ENCODE peak calls at places on chromosomes 16 and 17, in six cellular contexts. One of them, this sample, is unnamed.

GRCh38 chr16:71467810-71468209 is 5.8 kb upstream of the ZNF23 start:
- DNase-seq in right lobe of liver: no peak
- DNase-seq in T-helper 1 cell: peak
- DNase-seq in astrocyte of the spinal cord: peak
- DNase-seq in lung: no peak
- DNase-seq in AG10803: no peak
- DNase-seq in this sample: no peak

GRCh38 chr16:29844575-29845331 is 18.3 kb downstream of the CDIPT start:
- DNase-seq in right lobe of liver: no peak
- DNase-seq in T-helper 1 cell: no peak
- DNase-seq in astrocyte of the spinal cord: no peak
- DNase-seq in lung: peak
- DNase-seq in AG10803: peak
- DNase-seq in this sample: no peak

GRCh38 chr17:48153711-48154642 is 46.4 kb downstream of the SNX11 start:
- DNase-seq in right lobe of liver: peak
- DNase-seq in T-helper 1 cell: no peak
- DNase-seq in astrocyte of the spinal cord: peak
- DNase-seq in lung: no peak
- DNase-seq in AG10803: peak
- DNase-seq in this sample: peak

GRCh38 chr16:82882249-82882648 is 255.5 kb downstream of the CDH13 start:
- DNase-seq in right lobe of liver: no peak
- DNase-seq in T-helper 1 cell: no peak
- DNase-seq in astrocyte of the spinal cord: no peak
- DNase-seq in lung: no peak
- DNase-seq in AG10803: no peak
- DNase-seq in this sample: no peak

GRCh38 chr17:66673668-66674276 is 161.1 kb upstream of the CACNG5 start:
- DNase-seq in right lobe of liver: no peak
- DNase-seq in T-helper 1 cell: peak
- DNase-seq in astrocyte of the spinal cord: peak
- DNase-seq in lung: peak
- DNase-seq in AG10803: peak
- DNase-seq in this sample: no peak

GRCh38 chr17:77849203-77849602 is 109.3 kb upstream of the TNRC6C start:
- DNase-seq in right lobe of liver: no peak
- DNase-seq in T-helper 1 cell: no peak
- DNase-seq in astrocyte of the spinal cord: no peak
- DNase-seq in lung: no peak
- DNase-seq in AG10803: no peak
- DNase-seq in this sample: no peak

GRCh38 chr16:80932725-80933124 is 74.0 kb downstream of the CMC2 start:
- DNase-seq in right lobe of liver: peak
- DNase-seq in T-helper 1 cell: no peak
- DNase-seq in astrocyte of the spinal cord: peak
- DNase-seq in lung: peak
- DNase-seq in AG10803: peak
- DNase-seq in this sample: no peak

GRCh38 chr16:25006504-25007055 is 8.6 kb downstream of the ARHGAP17 start:
- DNase-seq in right lobe of liver: no peak
- DNase-seq in T-helper 1 cell: no peak
- DNase-seq in astrocyte of the spinal cord: peak
- DNase-seq in lung: no peak
- DNase-seq in AG10803: peak
- DNase-seq in this sample: no peak

This sample was measured in HL-60.